ENCODE peak calls at places on chromosomes 12 and 14, in four cellular contexts. M is colonic mucosa, J is GM13977, B is NCI-H510A. Q is an unnamed sample.

GRCh38 chr12:124769166-124769530 is 94.5 kb downstream of the SCARB1 start:
- DNase-seq in J (no peak), B (no peak), M (no peak), Q (no peak)

GRCh38 chr12:127785535-127785934 is 481.4 kb upstream of the TMEM132C start:
- DNase-seq in B (no peak), J (no peak), M (no peak), Q (no peak)

GRCh38 chr14:71856199-71856919 is 75.9 kb upstream of the RGS6 start:
- DNase-seq in B (no peak), M (no peak), J (no peak), Q (no peak)

GRCh38 chr12:89281534-89281857 is 70.8 kb downstream of the DUSP6 start:
- DNase-seq in J (no peak), M (no peak), B (no peak), Q (no peak)

GRCh38 chr12:56522486-56523193 is 1.0 kb downstream of the RBMS2 start:
- DNase-seq in J (no peak), B (no peak), M (no peak), Q (no peak)

GRCh38 chr12:128040971-128041370 is 226.0 kb upstream of the TMEM132C start:
- DNase-seq in M (no peak), J (no peak), B (no peak), Q (no peak)

GRCh38 chr12:124542021-124542941 is 25.1 kb downstream of the NCOR2 start:
- DNase-seq in B (no peak), J (no peak), M (no peak), Q (no peak)

GRCh38 chr12:27780612-27781408 is 774 bp upstream of the MANSC4 start:
- DNase-seq in M (peak), J (peak), B (peak), Q (peak)

GRCh38 chr14:78498062-78498595 is 328.0 kb downstream of the NRXN3 start:
- DNase-seq in J (no peak), B (no peak), M (no peak), Q (no peak)

GRCh38 chr12:66280573-66280972 is 21.7 kb upstream of the HELB start:
- DNase-seq in B (no peak), M (no peak), J (no peak), Q (no peak)

Q was measured in CD8-positive, alpha-beta T cell.